ENCODE peak calls at places on chromosomes 5 and 9, in five cellular contexts. Q is endodermal cell; Z is CD8-positive, alpha-beta memory T cell; K is naive thymus-derived CD4-positive, alpha-beta T cell; T is CD4-positive, alpha-beta T cell. R is an unnamed sample.

GRCh38 chr9:137891588-137892423 is 14.2 kb downstream of the CACNA1B start:
- DNase-seq in T (no peak), K (no peak), Q (no peak), Z (no peak), R (no peak)

GRCh38 chr9:92963831-92964606 is 16.7 kb downstream of the FGD3 start:
- DNase-seq in Z (peak), T (peak), Q (peak), K (peak), R (no peak)

GRCh38 chr9:136880651-136881050 is 5.7 kb upstream of the TRAF2 start:
- DNase-seq in Z (no peak), Q (no peak), K (no peak), T (no peak), R (no peak)

GRCh38 chr9:113973963-113974413 is 97.9 kb downstream of the ZNF618 start:
- DNase-seq in T (no peak), K (no peak), Z (no peak), Q (no peak), R (no peak)

GRCh38 chr9:124863371-124863831 is 1.5 kb downstream of the ARPC5L start:
- DNase-seq in Z (no peak), T (no peak), Q (no peak), K (no peak), R (peak)

GRCh38 chr5:72296251-72296650 is 23.8 kb downstream of the MRPS27 start:
- DNase-seq in K (no peak), T (no peak), Z (no peak), Q (no peak), R (no peak)

GRCh38 chr9:20373263-20373662 is 249.0 kb downstream of the MLLT3 start:
- DNase-seq in K (no peak), Q (no peak), T (no peak), Z (no peak), R (no peak)

GRCh38 chr9:16501098-16501663 is 369.3 kb downstream of the BNC2 start:
- DNase-seq in Q (no peak), T (no peak), K (no peak), Z (no peak), R (peak)

GRCh38 chr5:176817864-176818377 is 7.6 kb downstream of the UNC5A start:
- DNase-seq in T (no peak), Z (no peak), Q (peak), K (no peak), R (no peak)

GRCh38 chr9:103804077-103804735 is 289.9 kb upstream of the SMC2 start:
- DNase-seq in Z (no peak), T (no peak), K (no peak), Q (no peak), R (peak)

GRCh38 chr9:131233989-131234388 is 42.3 kb downstream of the FAM78A start:
- DNase-seq in K (no peak), Z (no peak), T (no peak), Q (no peak), R (no peak)

GRCh38 chr9:84317563-84317962 is 23.0 kb downstream of the SLC28A3 start:
- DNase-seq in Z (no peak), T (no peak), Q (no peak), K (no peak), R (no peak)

GRCh38 chr5:138955013-138955660 is 80.0 kb upstream of the LRRTM2 start:
- DNase-seq in T (no peak), Q (no peak), Z (no peak), K (no peak), R (no peak)

GRCh38 chr5:65015767-65016166 is 247.0 kb downstream of the CWC27 start:
- DNase-seq in K (no peak), Q (no peak), Z (no peak), T (no peak), R (no peak)

GRCh38 chr5:73825219-73825618 is 199.2 kb downstream of the ARHGEF28 start:
- DNase-seq in K (no peak), Z (no peak), T (no peak), Q (no peak), R (no peak)

GRCh38 chr5:137890850-137891249 is 1.6 kb downstream of the PKD2L2 start:
- DNase-seq in T (no peak), Z (no peak), Q (no peak), K (no peak), R (no peak)

GRCh38 chr5:91058575-91058974 is 324.5 kb downstream of the ARRDC3 start:
- DNase-seq in Z (no peak), T (no peak), K (no peak), Q (no peak), R (peak)

GRCh38 chr5:131810510-131811249 is 13.9 kb upstream of the FNIP1 start:
- DNase-seq in Z (no peak), T (no peak), Q (peak), K (no peak), R (no peak)

GRCh38 chr9:95062601-95063065 is 254.9 kb downstream of the FANCC start:
- DNase-seq in Q (peak), K (no peak), Z (no peak), T (no peak), R (no peak)

GRCh38 chr9:99828417-99829176 is 6.9 kb downstream of the NR4A3 start:
- DNase-seq in T (no peak), Z (no peak), Q (peak), K (no peak), R (no peak)

GRCh38 chr9:5205071-5205470 is 19.6 kb upstream of the INSL6 start:
- DNase-seq in Z (no peak), Q (no peak), T (no peak), K (no peak), R (no peak)

GRCh38 chr5:140570488-140570887 is 5.9 kb downstream of the SLC35A4 start:
- DNase-seq in K (no peak), Q (no peak), T (no peak), Z (no peak), R (no peak)

GRCh38 chr9:74570879-74571512 is 73.9 kb downstream of the RORB start:
- DNase-seq in K (no peak), Q (peak), T (no peak), Z (no peak), R (no peak)

GRCh38 chr5:115296130-115296997 is at the start of gene CCDC112:
- DNase-seq in T (peak), Z (peak), K (peak), Q (peak), R (no peak)

GRCh38 chr9:5549671-5550650 is 39.6 kb downstream of the PDCD1LG2 start:
- DNase-seq in Z (no peak), Q (no peak), T (no peak), K (no peak), R (peak)

GRCh38 chr5:80960531-80961375 is 590 bp downstream of the RASGRF2 start:
- DNase-seq in K (peak), Q (peak), T (peak), Z (peak), R (no peak)

GRCh38 chr5:96651948-96652753 is 10.0 kb upstream of the CAST start:
- DNase-seq in Q (peak), T (no peak), K (no peak), Z (no peak), R (no peak)

GRCh38 chr9:137317979-137318511 is 16.0 kb upstream of the NRARP start:
- DNase-seq in Z (no peak), T (no peak), Q (peak), K (no peak), R (no peak)

GRCh38 chr5:9387879-9388278 is 158.0 kb downstream of the SEMA5A start:
- DNase-seq in Z (no peak), Q (no peak), K (no peak), T (no peak), R (no peak)

GRCh38 chr5:87541668-87542067 is 128.9 kb upstream of the CCNH start:
- DNase-seq in Z (no peak), Q (no peak), T (no peak), K (no peak), R (no peak)

GRCh38 chr5:174721522-174722432 is 2.6 kb upstream of the MSX2 start:
- DNase-seq in T (no peak), K (no peak), Z (no peak), Q (peak), R (no peak)

GRCh38 chr5:54146390-54146789 is 164.0 kb downstream of the ARL15 start:
- DNase-seq in T (no peak), Q (no peak), K (no peak), Z (no peak), R (no peak)

GRCh38 chr5:179253730-179254129 is 91.5 kb downstream of the ADAMTS2 start:
- DNase-seq in Q (peak), K (no peak), T (no peak), Z (no peak), R (no peak)

GRCh38 chr5:112371054-112371453 is 48.0 kb downstream of the EPB41L4A start:
- DNase-seq in T (no peak), Q (no peak), K (no peak), Z (no peak), R (no peak)

GRCh38 chr5:111226556-111226955 is 2.4 kb downstream of the CAMK4 start:
- DNase-seq in K (no peak), Z (no peak), Q (no peak), T (no peak), R (no peak)

DNA sequence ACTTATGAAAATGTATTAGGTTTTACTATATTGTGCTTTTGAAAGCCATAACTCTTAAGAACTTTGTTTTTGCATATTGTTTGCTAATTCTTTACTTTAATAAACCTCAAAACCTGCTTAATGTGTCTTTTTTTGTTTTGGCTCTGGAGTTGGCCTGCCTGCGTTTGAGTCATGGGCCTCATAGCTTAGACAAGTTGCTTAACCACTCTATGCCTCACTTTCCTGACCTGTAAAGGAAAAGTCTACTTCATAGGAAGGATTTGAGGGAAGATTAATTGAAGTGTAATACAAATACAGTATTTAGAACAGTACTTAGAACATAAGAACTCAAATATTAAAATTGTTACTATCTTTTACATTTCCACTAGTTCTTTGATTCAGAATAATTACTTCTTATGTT is 10.3 kb downstream of the SMIM32 start:
- DNase-seq in T (no peak), Z (no peak), Q (no peak), K (no peak), R (no peak)
- H3K27ac ChIP-seq in T (no peak), Z (no peak), Q (no peak), K (no peak), R (no peak)

DNA sequence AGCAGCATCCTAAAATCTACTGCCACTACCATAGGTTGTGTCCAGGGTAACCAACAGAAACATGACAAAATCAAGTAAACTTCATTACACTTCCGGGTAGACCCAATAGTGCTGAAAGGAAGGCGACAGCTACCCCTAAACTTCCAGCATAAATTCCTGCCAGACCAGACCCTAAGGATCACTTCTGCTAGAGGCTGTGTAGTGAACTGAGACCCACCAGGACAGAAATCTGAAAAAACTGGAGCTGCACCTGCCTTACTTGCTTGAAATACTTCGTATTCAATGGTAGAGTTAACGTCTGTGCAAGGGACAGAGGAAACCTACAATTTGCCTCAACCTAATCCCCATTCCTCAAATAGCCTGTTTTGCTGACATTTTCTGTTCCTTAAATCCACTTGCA is 1.0 kb upstream of the SECISBP2 start:
- DNase-seq in Z (no peak), K (no peak), T (no peak), Q (no peak), R (no peak)
- H3K27ac ChIP-seq in Z (no peak), K (peak), T (peak), Q (peak), R (peak)

DNA sequence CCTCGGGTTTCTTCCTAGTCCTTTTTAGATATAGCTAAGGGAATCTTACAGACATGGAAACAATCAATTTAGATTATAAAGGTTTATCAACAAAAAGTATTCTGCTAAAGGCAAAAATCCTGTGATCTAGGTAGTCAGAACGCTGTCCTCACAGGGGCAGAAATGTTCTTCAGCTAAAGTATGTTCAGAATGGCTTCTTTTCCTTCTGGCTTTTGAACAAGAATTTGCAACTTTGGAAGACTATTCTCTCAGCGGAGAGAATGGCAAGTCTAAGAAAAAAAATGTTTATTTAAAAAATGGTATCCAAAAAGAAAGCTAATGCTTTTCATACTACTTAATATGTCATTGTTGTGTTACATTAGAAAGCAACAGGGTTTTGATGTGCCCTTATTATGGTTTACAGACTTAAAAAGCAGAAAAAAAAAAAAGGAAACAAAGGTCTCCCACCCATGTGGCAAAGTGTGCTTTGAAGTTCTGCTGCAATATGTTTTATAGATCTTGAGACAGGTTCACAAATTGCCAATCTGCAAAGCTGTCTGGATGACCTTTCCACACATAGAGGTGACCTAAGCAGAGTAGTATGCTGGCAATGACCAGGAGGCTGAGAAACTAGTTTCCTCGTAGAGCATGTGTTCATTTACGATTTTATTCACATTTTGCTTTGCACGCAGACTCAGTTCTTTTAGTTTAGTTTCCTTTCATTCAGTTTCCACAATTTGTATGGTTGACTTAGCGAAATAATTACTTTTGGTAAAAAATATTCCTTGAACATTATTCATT is 45.1 kb upstream of the PJA2 start:
- DNase-seq in Q (no peak), K (no peak), Z (no peak), T (no peak), R (peak)
- H3K27ac ChIP-seq in Q (no peak), K (no peak), Z (no peak), T (no peak), R (peak)

GRCh38 chr5:88778736-88779135 is 104.2 kb downstream of the MEF2C start:
- DNase-seq in K (no peak), T (no peak), Q (no peak), Z (no peak), R (no peak)
- H3K27ac ChIP-seq in K (no peak), T (no peak), Q (no peak), Z (no peak), R (no peak)